ENCODE peak calls at places on chromosome 21, in five cellular contexts. P, J, W, F and A are unnamed samples.
A peak's percentile ranks its signal among the peaks of the same experiment; 100 is the strongest.

GRCh38 chr21:36113647-36114428 is 21.0 kb upstream of the CBR3 start:
- DNase-seq in P (no peak), F (no peak), W (no peak), J (no peak), A (no peak)

GRCh38 chr21:32184485-32184884 is 94.4 kb downstream of the MIS18A start:
- DNase-seq in P (no peak), W (no peak), J (no peak), F (no peak), A (no peak)

GRCh38 chr21:17612023-17612564 is 607 bp downstream of the BTG3 start:
- DNase-seq in P (no peak), W (peak; percentile 31), F (peak; percentile 47), J (no peak), A (no peak)

GRCh38 chr21:13827201-13827600 is 217.6 kb downstream of the POTED start:
- DNase-seq in W (no peak), J (no peak), F (no peak), P (no peak), A (no peak)

GRCh38 chr21:33214056-33214455 is 15.7 kb upstream of the IFNAR2 start:
- DNase-seq in J (no peak), W (no peak), P (no peak), F (no peak), A (no peak)

GRCh38 chr21:46268371-46268770 is 17.0 kb downstream of the MCM3AP start:
- DNase-seq in F (no peak), P (no peak), W (no peak), J (no peak), A (no peak)

GRCh38 chr21:43282358-43283120 is 113.7 kb downstream of the CRYAA start:
- DNase-seq in W (no peak), P (no peak), J (no peak), F (no peak), A (no peak)

GRCh38 chr21:38815060-38815405 is 9.3 kb downstream of the ETS2 start:
- DNase-seq in J (no peak), W (no peak), P (no peak), F (no peak), A (no peak)

GRCh38 chr21:35933466-35933865 is 126.9 kb downstream of the SETD4 start:
- DNase-seq in W (peak; percentile 89), F (peak; percentile 71), P (peak; percentile 40), J (peak; percentile 83), A (peak; percentile 78)

GRCh38 chr21:15809818-15810217 is 80.0 kb downstream of the USP25 start:
- DNase-seq in F (no peak), P (no peak), W (peak; percentile 35), J (peak; percentile 30), A (no peak)

GRCh38 chr21:37763298-37763697 is 153.0 kb downstream of the KCNJ6 start:
- DNase-seq in J (no peak), W (peak; percentile 89), P (no peak), F (no peak), A (no peak)

GRCh38 chr21:36734367-36735200 is 35.7 kb downstream of the SIM2 start:
- DNase-seq in W (no peak), J (no peak), P (no peak), F (no peak), A (no peak)

GRCh38 chr21:21751286-21751685 is 753.1 kb downstream of the NCAM2 start:
- DNase-seq in W (no peak), P (no peak), J (no peak), F (no peak), A (no peak)

GRCh38 chr21:45644041-45644906 is 749 bp downstream of the PCBP3 start:
- DNase-seq in F (no peak), W (no peak), P (no peak), J (no peak), A (no peak)

GRCh38 chr21:35335951-35336446 is 286.9 kb upstream of the RUNX1 start:
- DNase-seq in P (no peak), W (no peak), F (no peak), J (no peak), A (no peak)

GRCh38 chr21:41369105-41369914 is 7.5 kb downstream of the MX2 start:
- DNase-seq in W (no peak), F (peak; percentile 31), P (no peak), J (no peak), A (no peak)

GRCh38 chr21:26112127-26112742 is 58.3 kb downstream of the APP start:
- DNase-seq in F (no peak), J (no peak), P (no peak), W (no peak), A (no peak)

GRCh38 chr21:21813934-21814333 is 815.7 kb downstream of the NCAM2 start:
- DNase-seq in W (no peak), J (no peak), P (no peak), F (no peak), A (no peak)

GRCh38 chr21:45981641-45982255 is at the start of gene COL6A1:
- DNase-seq in J (no peak), F (peak; percentile 75), P (no peak), W (peak; percentile 74), A (no peak)

GRCh38 chr21:15015622-15016471 is 49.0 kb downstream of the NRIP1 start:
- DNase-seq in W (peak; percentile 84), P (peak; percentile 57), F (no peak), J (peak; percentile 95), A (peak; percentile 29)

GRCh38 chr21:42040411-42041180 is 30.4 kb upstream of the ZBTB21 start:
- DNase-seq in J (peak; percentile 99), P (peak; percentile 98), F (peak; percentile 37), W (peak; percentile 99), A (peak; percentile 100)

GRCh38 chr21:34973685-34974084 is 75.4 kb downstream of the RUNX1 start:
- DNase-seq in F (no peak), J (no peak), W (no peak), P (no peak), A (no peak)

GRCh38 chr21:32710069-32710784 is 17.6 kb downstream of the SYNJ1 start:
- DNase-seq in J (no peak), F (no peak), P (no peak), W (no peak), A (no peak)

GRCh38 chr21:44874497-44875331 is 1.2 kb upstream of the PTTG1IP start:
- DNase-seq in P (no peak), F (peak; percentile 63), J (no peak), W (peak; percentile 35), A (no peak)

GRCh38 chr21:15003463-15004135 is 61.2 kb downstream of the NRIP1 start:
- DNase-seq in F (no peak), P (no peak), J (no peak), W (peak; percentile 78), A (no peak)

GRCh38 chr21:34545079-34545884 is 33.3 kb upstream of the KCNE1 start:
- DNase-seq in W (peak; percentile 72), J (no peak), F (no peak), P (no peak), A (peak; percentile 67)

GRCh38 chr21:32392299-32392879 is 423 bp downstream of the URB1 start:
- DNase-seq in J (no peak), F (no peak), P (no peak), W (no peak), A (no peak)

GRCh38 chr21:23579573-23579972 is 2027.7 kb downstream of the MRPL39 start:
- DNase-seq in W (no peak), F (no peak), P (no peak), J (no peak), A (no peak)

GRCh38 chr21:31184462-31184861 is 146.2 kb upstream of the KRTAP19-8 start:
- DNase-seq in P (no peak), W (no peak), F (no peak), J (no peak), A (no peak)

GRCh38 chr21:29190920-29191319 is 60.5 kb downstream of the MAP3K7CL start:
- DNase-seq in P (no peak), W (peak; percentile 64), J (no peak), F (no peak), A (no peak)

GRCh38 chr21:25636727-25637126 is 2.3 kb upstream of the JAM2 start:
- DNase-seq in W (peak; percentile 55), F (no peak), P (no peak), J (no peak), A (no peak)

GRCh38 chr21:18155508-18156193 is 89.0 kb upstream of the CHODL start:
- DNase-seq in F (no peak), J (peak; percentile 10), W (peak; percentile 1), P (no peak), A (peak; percentile 2)

GRCh38 chr21:41141031-41141457 is 26.9 kb upstream of the BACE2 start:
- DNase-seq in W (peak; percentile 29), J (peak; percentile 26), P (no peak), F (no peak), A (peak; percentile 16)

GRCh38 chr21:29168874-29169273 is 38.4 kb downstream of the MAP3K7CL start:
- DNase-seq in P (no peak), J (no peak), F (no peak), W (no peak), A (no peak)

GRCh38 chr21:37878946-37879660 is 37.2 kb downstream of the KCNJ6 start:
- DNase-seq in W (peak; percentile 92), J (peak; percentile 81), P (no peak), F (no peak), A (peak; percentile 93)